ENCODE peak calls at places on chromosomes 7 and 10, in seven cellular contexts. One of them, this sample, is unnamed.

GRCh38 chr10:48655426-48656240 is 29.0 kb upstream of the WDFY4 start:
- DNase-seq in endothelial cell of umbilical vein: peak
- DNase-seq in WTC11: no peak
- DNase-seq in AG09309: no peak
- DNase-seq in CD8-positive, alpha-beta T cell: no peak
- DNase-seq in endothelial cell: no peak
- DNase-seq in pancreas: peak
- DNase-seq in this sample: peak

GRCh38 chr7:34762769-34763168 is 104.8 kb downstream of the NPSR1 start:
- DNase-seq in CD8-positive, alpha-beta T cell: no peak
- DNase-seq in endothelial cell: no peak
- DNase-seq in pancreas: no peak
- DNase-seq in AG09309: no peak
- DNase-seq in WTC11: no peak
- DNase-seq in endothelial cell of umbilical vein: no peak
- DNase-seq in this sample: no peak

GRCh38 chr7:1842321-1843221 is 172.5 kb downstream of the ELFN1 start:
- DNase-seq in AG09309: no peak
- DNase-seq in pancreas: peak
- DNase-seq in endothelial cell: no peak
- DNase-seq in WTC11: peak
- DNase-seq in CD8-positive, alpha-beta T cell: no peak
- DNase-seq in endothelial cell of umbilical vein: no peak
- DNase-seq in this sample: peak

GRCh38 chr7:16804674-16805439 is at the start of gene AGR2:
- DNase-seq in WTC11: no peak
- DNase-seq in endothelial cell of umbilical vein: no peak
- DNase-seq in CD8-positive, alpha-beta T cell: no peak
- DNase-seq in endothelial cell: no peak
- DNase-seq in pancreas: no peak
- DNase-seq in AG09309: no peak
- DNase-seq in this sample: peak

GRCh38 chr10:70074147-70074546 is 21.5 kb downstream of the MACROH2A2 start:
- DNase-seq in endothelial cell: no peak
- DNase-seq in WTC11: no peak
- DNase-seq in pancreas: no peak
- DNase-seq in AG09309: no peak
- DNase-seq in endothelial cell of umbilical vein: no peak
- DNase-seq in CD8-positive, alpha-beta T cell: no peak
- DNase-seq in this sample: no peak

GRCh38 chr7:92179393-92179924 is 517 bp upstream of the LRRD1 start:
- DNase-seq in AG09309: no peak
- DNase-seq in CD8-positive, alpha-beta T cell: no peak
- DNase-seq in pancreas: no peak
- DNase-seq in endothelial cell of umbilical vein: no peak
- DNase-seq in WTC11: no peak
- DNase-seq in endothelial cell: peak
- DNase-seq in this sample: no peak

GRCh38 chr7:82945480-82945879 is 217.2 kb downstream of the PCLO start:
- DNase-seq in pancreas: no peak
- DNase-seq in CD8-positive, alpha-beta T cell: no peak
- DNase-seq in WTC11: no peak
- DNase-seq in endothelial cell of umbilical vein: no peak
- DNase-seq in endothelial cell: no peak
- DNase-seq in AG09309: no peak
- DNase-seq in this sample: no peak

GRCh38 chr7:91832493-91833045 is 47.9 kb downstream of the MTERF1 start:
- DNase-seq in WTC11: no peak
- DNase-seq in endothelial cell of umbilical vein: no peak
- DNase-seq in AG09309: no peak
- DNase-seq in pancreas: no peak
- DNase-seq in CD8-positive, alpha-beta T cell: no peak
- DNase-seq in endothelial cell: no peak
- DNase-seq in this sample: no peak

GRCh38 chr7:4837814-4838625 is 23.8 kb downstream of the PAPOLB start:
- DNase-seq in AG09309: no peak
- DNase-seq in CD8-positive, alpha-beta T cell: no peak
- DNase-seq in endothelial cell of umbilical vein: no peak
- DNase-seq in endothelial cell: no peak
- DNase-seq in pancreas: no peak
- DNase-seq in WTC11: peak
- DNase-seq in this sample: no peak

GRCh38 chr10:29386347-29386999 is 97.6 kb downstream of the LYZL1 start:
- DNase-seq in WTC11: no peak
- DNase-seq in endothelial cell: no peak
- DNase-seq in AG09309: no peak
- DNase-seq in endothelial cell of umbilical vein: peak
- DNase-seq in CD8-positive, alpha-beta T cell: no peak
- DNase-seq in pancreas: no peak
- DNase-seq in this sample: no peak

GRCh38 chr7:31408120-31408729 is 67.7 kb upstream of the NEUROD6 start:
- DNase-seq in pancreas: no peak
- DNase-seq in CD8-positive, alpha-beta T cell: no peak
- DNase-seq in endothelial cell: no peak
- DNase-seq in endothelial cell of umbilical vein: no peak
- DNase-seq in WTC11: no peak
- DNase-seq in AG09309: no peak
- DNase-seq in this sample: no peak

GRCh38 chr7:84801396-84801795 is 385.5 kb downstream of the SEMA3D start:
- DNase-seq in AG09309: no peak
- DNase-seq in endothelial cell: no peak
- DNase-seq in WTC11: no peak
- DNase-seq in endothelial cell of umbilical vein: peak
- DNase-seq in pancreas: no peak
- DNase-seq in CD8-positive, alpha-beta T cell: no peak
- DNase-seq in this sample: no peak

GRCh38 chr7:13725591-13725990 is 263.9 kb downstream of the ETV1 start:
- DNase-seq in AG09309: no peak
- DNase-seq in WTC11: no peak
- DNase-seq in endothelial cell: no peak
- DNase-seq in CD8-positive, alpha-beta T cell: no peak
- DNase-seq in endothelial cell of umbilical vein: no peak
- DNase-seq in pancreas: no peak
- DNase-seq in this sample: no peak

GRCh38 chr7:47827321-47827720 is 120.9 kb downstream of the PKD1L1 start:
- DNase-seq in AG09309: no peak
- DNase-seq in endothelial cell of umbilical vein: no peak
- DNase-seq in pancreas: no peak
- DNase-seq in endothelial cell: no peak
- DNase-seq in WTC11: no peak
- DNase-seq in CD8-positive, alpha-beta T cell: no peak
- DNase-seq in this sample: no peak

GRCh38 chr10:34494012-34494411 is 321.1 kb downstream of the PARD3 start:
- DNase-seq in WTC11: no peak
- DNase-seq in CD8-positive, alpha-beta T cell: no peak
- DNase-seq in endothelial cell: no peak
- DNase-seq in pancreas: no peak
- DNase-seq in endothelial cell of umbilical vein: no peak
- DNase-seq in AG09309: no peak
- DNase-seq in this sample: no peak

GRCh38 chr10:123428302-123428701 is 237.9 kb upstream of the GPR26 start:
- DNase-seq in endothelial cell of umbilical vein: no peak
- DNase-seq in CD8-positive, alpha-beta T cell: no peak
- DNase-seq in endothelial cell: no peak
- DNase-seq in WTC11: no peak
- DNase-seq in AG09309: no peak
- DNase-seq in pancreas: no peak
- DNase-seq in this sample: no peak

GRCh38 chr10:82982110-82982608 is 1107.2 kb downstream of the NRG3 start:
- DNase-seq in CD8-positive, alpha-beta T cell: no peak
- DNase-seq in AG09309: peak
- DNase-seq in pancreas: no peak
- DNase-seq in endothelial cell of umbilical vein: peak
- DNase-seq in endothelial cell: no peak
- DNase-seq in WTC11: no peak
- DNase-seq in this sample: no peak

GRCh38 chr7:44194069-44194468 is 4.8 kb upstream of the GCK start:
- DNase-seq in CD8-positive, alpha-beta T cell: no peak
- DNase-seq in endothelial cell of umbilical vein: no peak
- DNase-seq in endothelial cell: no peak
- DNase-seq in WTC11: no peak
- DNase-seq in pancreas: no peak
- DNase-seq in AG09309: no peak
- DNase-seq in this sample: no peak

GRCh38 chr10:120996456-120997053 is 145.4 kb downstream of the WDR11 start:
- DNase-seq in AG09309: no peak
- DNase-seq in endothelial cell of umbilical vein: no peak
- DNase-seq in CD8-positive, alpha-beta T cell: no peak
- DNase-seq in WTC11: no peak
- DNase-seq in endothelial cell: no peak
- DNase-seq in pancreas: no peak
- DNase-seq in this sample: no peak

GRCh38 chr10:120998251-120998650 is 147.1 kb downstream of the WDR11 start:
- DNase-seq in CD8-positive, alpha-beta T cell: no peak
- DNase-seq in AG09309: no peak
- DNase-seq in pancreas: no peak
- DNase-seq in WTC11: no peak
- DNase-seq in endothelial cell: no peak
- DNase-seq in endothelial cell of umbilical vein: no peak
- DNase-seq in this sample: no peak

GRCh38 chr10:120998782-120999285 is 147.7 kb downstream of the WDR11 start:
- DNase-seq in AG09309: no peak
- DNase-seq in pancreas: no peak
- DNase-seq in endothelial cell of umbilical vein: no peak
- DNase-seq in CD8-positive, alpha-beta T cell: no peak
- DNase-seq in WTC11: no peak
- DNase-seq in endothelial cell: no peak
- DNase-seq in this sample: no peak

GRCh38 chr10:120995768-120996167 is 144.6 kb downstream of the WDR11 start:
- DNase-seq in endothelial cell of umbilical vein: no peak
- DNase-seq in AG09309: no peak
- DNase-seq in CD8-positive, alpha-beta T cell: no peak
- DNase-seq in WTC11: no peak
- DNase-seq in pancreas: no peak
- DNase-seq in endothelial cell: no peak
- DNase-seq in this sample: no peak

DNA sequence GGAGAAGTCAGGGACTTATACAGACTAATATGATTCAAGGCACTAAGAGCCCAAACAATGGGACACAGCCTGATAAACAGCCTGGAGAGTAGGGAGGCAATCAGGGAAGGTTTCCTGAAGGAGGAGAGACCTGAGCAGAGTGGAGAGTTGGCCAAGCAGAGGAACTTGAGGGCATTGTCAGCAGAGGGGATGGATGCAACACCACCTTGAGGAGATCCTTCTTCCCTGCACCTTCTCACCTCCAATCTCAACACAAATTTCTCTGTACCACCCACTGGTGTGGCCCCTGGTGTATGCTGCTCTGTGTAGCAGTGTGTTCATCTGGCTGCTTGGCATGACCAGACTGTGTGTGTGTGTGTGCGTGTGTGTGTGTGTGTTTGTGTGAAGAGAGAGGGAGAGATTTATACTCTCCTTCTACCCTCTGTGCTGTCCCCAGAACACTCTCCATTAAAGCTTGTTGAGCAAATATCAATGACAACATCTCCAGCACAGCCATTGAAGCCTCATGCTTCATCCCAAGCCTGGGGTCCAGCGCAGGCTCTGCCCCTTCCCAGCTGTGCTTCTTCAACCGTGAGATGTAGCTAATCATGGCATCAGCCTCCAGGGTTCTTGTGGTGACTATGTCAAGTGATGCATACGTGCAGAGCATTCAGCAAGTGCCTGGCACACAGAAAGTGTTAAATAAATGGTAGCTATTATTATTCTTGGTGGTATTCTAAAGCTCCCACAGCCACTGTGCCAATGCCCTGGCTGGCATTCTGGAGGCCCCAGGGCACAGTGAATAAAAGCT is 146.3 kb downstream of the WDR11 start:
- DNase-seq in endothelial cell of umbilical vein: no peak
- DNase-seq in endothelial cell: no peak
- DNase-seq in WTC11: no peak
- DNase-seq in AG09309: no peak
- DNase-seq in CD8-positive, alpha-beta T cell: no peak
- DNase-seq in pancreas: no peak
- DNase-seq in this sample: no peak
- TF ChIP-seq CTCF in endothelial cell of umbilical vein: no peak
- TF ChIP-seq CTCF in endothelial cell: no peak
- TF ChIP-seq CTCF in WTC11: no peak
- TF ChIP-seq CTCF in AG09309: no peak
- TF ChIP-seq CTCF in CD8-positive, alpha-beta T cell: no peak
- TF ChIP-seq CTCF in pancreas: no peak
- TF ChIP-seq CTCF in this sample: no peak

DNA sequence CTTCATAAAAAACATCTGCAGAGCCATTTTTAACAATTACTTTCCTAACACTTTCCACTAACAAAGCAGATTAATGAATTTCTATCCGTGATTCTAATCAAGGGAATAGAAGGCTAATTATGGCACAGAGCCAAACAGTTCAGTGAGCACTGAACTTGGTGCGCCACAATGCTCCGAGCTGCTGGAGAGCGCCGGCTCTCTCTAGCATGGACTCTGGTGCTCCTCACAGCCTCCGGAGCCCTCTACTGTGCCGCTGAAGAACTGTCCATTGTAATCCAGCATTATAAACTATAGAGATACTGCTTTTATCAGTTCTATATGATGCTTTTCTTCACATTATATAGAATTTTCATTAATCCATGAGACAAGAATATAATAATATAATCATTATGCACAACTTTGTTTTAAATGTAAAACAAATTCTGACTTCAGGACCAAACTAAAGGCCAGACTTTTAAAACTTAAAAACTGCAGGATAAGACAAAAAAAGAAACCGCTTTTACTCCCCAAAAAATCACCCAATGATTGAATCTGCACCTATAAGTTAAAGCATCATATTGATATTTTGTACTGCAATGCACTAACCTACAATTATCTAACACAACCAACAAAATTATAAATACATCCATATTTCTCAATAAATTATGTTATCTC is 123.6 kb downstream of the RNF32 start:
- DNase-seq in endothelial cell: peak
- DNase-seq in CD8-positive, alpha-beta T cell: no peak
- DNase-seq in WTC11: peak
- DNase-seq in pancreas: peak
- DNase-seq in endothelial cell of umbilical vein: peak
- DNase-seq in AG09309: peak
- DNase-seq in this sample: peak
- TF ChIP-seq CTCF in endothelial cell: no peak
- TF ChIP-seq CTCF in CD8-positive, alpha-beta T cell: no peak
- TF ChIP-seq CTCF in WTC11: no peak
- TF ChIP-seq CTCF in pancreas: peak
- TF ChIP-seq CTCF in endothelial cell of umbilical vein: peak
- TF ChIP-seq CTCF in AG09309: peak
- TF ChIP-seq CTCF in this sample: peak

GRCh38 chr7:155862516-155863257 is 50.4 kb upstream of the SHH start:
- DNase-seq in CD8-positive, alpha-beta T cell: no peak
- DNase-seq in endothelial cell of umbilical vein: no peak
- DNase-seq in pancreas: no peak
- DNase-seq in AG09309: no peak
- DNase-seq in WTC11: no peak
- DNase-seq in endothelial cell: no peak
- DNase-seq in this sample: peak
- TF ChIP-seq CTCF in CD8-positive, alpha-beta T cell: no peak
- TF ChIP-seq CTCF in endothelial cell of umbilical vein: peak
- TF ChIP-seq CTCF in pancreas: no peak
- TF ChIP-seq CTCF in AG09309: no peak
- TF ChIP-seq CTCF in WTC11: no peak
- TF ChIP-seq CTCF in endothelial cell: no peak
- TF ChIP-seq CTCF in this sample: peak

DNA sequence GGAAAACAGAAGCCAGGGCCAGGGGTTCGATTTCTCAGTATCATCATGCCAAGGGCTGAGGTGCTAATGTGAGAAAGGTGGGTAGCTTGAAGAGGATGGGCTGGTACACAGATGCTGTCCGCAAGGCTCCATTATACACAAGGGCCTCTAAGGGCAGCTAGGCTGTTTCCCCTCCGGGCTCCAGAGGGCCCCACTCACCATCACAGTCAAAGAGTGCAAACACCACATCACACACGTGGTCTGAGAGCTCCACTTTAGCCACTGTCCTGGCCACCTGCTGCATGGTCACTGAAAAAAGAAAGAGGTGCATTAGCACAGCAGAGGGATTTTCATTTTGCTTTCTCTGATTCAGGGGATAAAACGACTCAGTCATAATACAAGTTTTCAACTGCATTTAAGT is 20.9 kb upstream of the DNAJB12 start:
- DNase-seq in pancreas: no peak
- DNase-seq in WTC11: peak
- DNase-seq in endothelial cell: no peak
- DNase-seq in AG09309: no peak
- DNase-seq in endothelial cell of umbilical vein: no peak
- DNase-seq in CD8-positive, alpha-beta T cell: no peak
- DNase-seq in this sample: peak
- TF ChIP-seq CTCF in pancreas: no peak
- TF ChIP-seq CTCF in WTC11: no peak
- TF ChIP-seq CTCF in endothelial cell: no peak
- TF ChIP-seq CTCF in AG09309: peak
- TF ChIP-seq CTCF in endothelial cell of umbilical vein: no peak
- TF ChIP-seq CTCF in CD8-positive, alpha-beta T cell: no peak
- TF ChIP-seq CTCF in this sample: peak

This sample was measured in Caco-2.